ENCODE peak calls at places on chromosomes 7 and 10, in six cellular contexts. G is colonic mucosa, T is keratinocyte, V is GM23338, O is lower lobe of right lung, H is body of pancreas. A is an unnamed sample.

GRCh38 chr7:128890306-128891109 is 20.0 kb downstream of the KCP start:
- DNase-seq in G (peak), T (no peak), V (peak), O (no peak), H (no peak), A (peak)

GRCh38 chr10:33616921-33617320 is 282.5 kb upstream of the NRP1 start:
- DNase-seq in G (no peak), T (no peak), V (no peak), O (no peak), H (no peak), A (no peak)

GRCh38 chr7:102260856-102261255 is 25.8 kb upstream of the SH2B2 start:
- DNase-seq in G (no peak), T (no peak), V (peak), O (no peak), H (no peak), A (no peak)

GRCh38 chr10:1169186-1169885 is 113.2 kb downstream of the WDR37 start:
- DNase-seq in G (no peak), T (no peak), V (no peak), O (no peak), H (no peak), A (peak)

GRCh38 chr7:100568936-100569844 is 4.5 kb downstream of the SAP25 start:
- DNase-seq in G (peak), T (no peak), V (peak), O (peak), H (peak), A (peak)

GRCh38 chr10:99850041-99850766 is 67.8 kb downstream of the ABCC2 start:
- DNase-seq in G (no peak), T (no peak), V (peak), O (no peak), H (no peak), A (no peak)

GRCh38 chr7:106542550-106543220 is 118.3 kb downstream of the CCDC71L start:
- DNase-seq in G (peak), T (peak), V (peak), O (no peak), H (peak), A (no peak)

GRCh38 chr10:110681023-110681681 is 37.0 kb downstream of the RBM20 start:
- DNase-seq in G (peak), T (no peak), V (peak), O (no peak), H (peak), A (no peak)

GRCh38 chr7:26987338-26987737 is 108.5 kb downstream of the HOXA1 start:
- DNase-seq in G (no peak), T (no peak), V (no peak), O (no peak), H (no peak), A (no peak)

GRCh38 chr7:5470721-5471311 is 47.2 kb upstream of the TNRC18 start:
- DNase-seq in G (no peak), T (no peak), V (no peak), O (no peak), H (no peak), A (no peak)

GRCh38 chr7:5470167-5470532 is 46.5 kb upstream of the TNRC18 start:
- DNase-seq in G (no peak), T (no peak), V (peak), O (no peak), H (no peak), A (no peak)

GRCh38 chr7:5467645-5468044 is 44.0 kb upstream of the TNRC18 start:
- DNase-seq in G (no peak), T (no peak), V (no peak), O (no peak), H (no peak), A (no peak)

GRCh38 chr7:5469375-5470166 is 45.9 kb upstream of the TNRC18 start:
- DNase-seq in G (no peak), T (no peak), V (no peak), O (no peak), H (no peak), A (no peak)

GRCh38 chr7:5466551-5466950 is 42.9 kb upstream of the TNRC18 start:
- DNase-seq in G (no peak), T (no peak), V (no peak), O (no peak), H (no peak), A (no peak)
- H3K27ac ChIP-seq in G (no peak), T (no peak), V (no peak), O (no peak), H (no peak), A (no peak)

GRCh38 chr7:92052159-92052558 is 82.1 kb downstream of the CYP51A1 start:
- DNase-seq in G (no peak), T (no peak), V (no peak), O (no peak), H (no peak), A (no peak)
- H3K4me3 ChIP-seq in G (no peak), T (no peak), V (no peak), O (no peak), H (no peak), A (no peak)

DNA sequence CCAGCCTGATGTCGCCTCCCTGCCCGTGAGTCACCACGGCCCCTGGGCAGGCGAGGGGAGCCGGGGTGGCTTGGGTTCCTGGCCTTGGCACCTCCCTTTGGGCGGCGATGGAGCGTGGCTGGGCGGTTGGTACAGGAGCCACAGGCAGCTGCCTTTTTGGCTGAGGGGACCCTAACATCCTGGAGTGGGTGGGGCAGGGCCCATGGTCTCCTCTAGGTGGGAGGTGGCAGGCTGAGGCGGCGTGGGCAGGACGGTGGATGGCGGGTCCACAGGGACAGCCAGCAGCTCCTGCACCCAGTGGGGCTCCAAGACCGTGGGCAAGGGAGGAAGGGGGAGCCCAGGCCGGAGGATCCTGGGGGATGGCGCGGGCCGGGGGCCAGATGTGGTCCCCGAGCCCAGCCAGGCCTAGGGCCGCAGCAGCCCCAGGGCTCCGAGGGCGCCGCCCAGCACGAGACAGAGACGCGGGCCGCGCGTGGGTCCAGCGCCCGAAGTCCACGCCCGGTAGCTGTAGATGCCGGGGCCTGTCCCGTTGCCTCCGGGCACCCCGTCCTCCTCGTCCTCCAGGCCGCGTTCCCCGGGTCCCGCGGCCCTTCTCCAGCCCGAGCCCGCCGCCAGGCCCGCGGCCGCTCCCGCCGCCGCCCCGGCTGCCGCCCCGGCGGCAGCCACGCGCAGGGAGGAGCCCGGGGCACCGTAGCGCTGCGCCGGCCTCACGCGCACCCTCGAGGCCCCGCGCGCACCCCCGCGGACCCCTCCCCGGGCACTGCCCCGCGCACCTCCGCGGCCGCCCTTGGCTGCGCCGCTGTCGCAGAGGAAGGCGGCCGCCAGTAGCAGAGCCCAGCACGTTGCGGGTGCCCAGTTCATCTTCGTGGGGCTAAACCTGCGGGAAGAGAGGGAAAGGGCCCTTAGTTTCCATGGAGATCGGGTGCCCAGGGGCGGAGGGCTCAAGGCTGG is 1.3 kb downstream of the SPRN start:
- DNase-seq in G (no peak), T (no peak), V (peak), O (peak), H (no peak), A (no peak)
- TF ChIP-seq CTCF in G (no peak), T (no peak), V (no peak), O (no peak), H (no peak), A (no peak)

GRCh38 chr7:111041577-111041976 is 49.4 kb upstream of the LRRN3 start:
- DNase-seq in G (no peak), T (no peak), V (no peak), O (no peak), H (no peak), A (no peak)
- H3K27ac ChIP-seq in G (no peak), T (no peak), V (no peak), O (no peak), H (no peak), A (no peak)